ENCODE peak calls at places on chromosomes 7 and 10, in seven cellular contexts. F is HepG2, H is GM12878, C is HCT116, R is SK-N-SH, P is K562, S is H1. N is an unnamed sample.

GRCh38 chr7:115679976-115680375 is 350.6 kb downstream of the TFEC start:
- DNase-seq in F (peak), H (peak), C (peak), R (peak), P (peak), S (no peak), N (no peak)

GRCh38 chr7:4828720-4829383 is 33.0 kb downstream of the PAPOLB start:
- DNase-seq in F (no peak), H (no peak), C (no peak), R (no peak), P (no peak), S (no peak), N (no peak)

GRCh38 chr10:58775960-58776574 is 263.4 kb downstream of the BICC1 start:
- DNase-seq in F (no peak), H (no peak), C (no peak), R (no peak), P (no peak), S (no peak), N (no peak)

GRCh38 chr7:134515569-134516468 is 11.5 kb upstream of the AKR1B10 start:
- DNase-seq in F (no peak), H (no peak), C (peak), R (no peak), P (no peak), S (peak), N (no peak)

GRCh38 chr7:82559203-82559805 is 115.7 kb upstream of the CACNA2D1 start:
- DNase-seq in F (no peak), H (no peak), C (no peak), R (peak), P (no peak), S (no peak), N (no peak)

GRCh38 chr7:104482362-104483042 is 154.1 kb downstream of the LHFPL3 start:
- DNase-seq in F (no peak), H (no peak), C (no peak), R (no peak), P (no peak), S (no peak), N (no peak)

GRCh38 chr7:38374507-38374906 is 101.1 kb upstream of the TARP start:
- DNase-seq in F (peak), H (no peak), C (no peak), R (peak), P (peak), S (peak), N (no peak)

GRCh38 chr10:26881600-26882331 is 21.0 kb upstream of the ABI1 start:
- DNase-seq in F (peak), H (no peak), C (peak), R (peak), P (peak), S (no peak), N (no peak)

GRCh38 chr7:127588697-127589482 is 679 bp downstream of the ARF5 start:
- DNase-seq in F (peak), H (no peak), C (peak), R (peak), P (peak), S (peak), N (peak)

GRCh38 chr7:102432476-102433318 is 678 bp upstream of the ORAI2 start:
- DNase-seq in F (no peak), H (no peak), C (no peak), R (no peak), P (no peak), S (no peak), N (no peak)

GRCh38 chr10:104766341-104766740 is 125.3 kb downstream of the SORCS3 start:
- DNase-seq in F (no peak), H (no peak), C (peak), R (no peak), P (no peak), S (no peak), N (no peak)

GRCh38 chr7:111527545-111527944 is 34.7 kb downstream of the IMMP2L start:
- DNase-seq in F (no peak), H (peak), C (no peak), R (no peak), P (peak), S (no peak), N (no peak)

GRCh38 chr7:69219381-69219780 is 378.9 kb upstream of the AUTS2 start:
- DNase-seq in F (no peak), H (no peak), C (no peak), R (no peak), P (no peak), S (no peak), N (no peak)

GRCh38 chr7:131424219-131424822 is 96.6 kb downstream of the MKLN1 start:
- DNase-seq in F (peak), H (peak), C (peak), R (peak), P (peak), S (no peak), N (no peak)

GRCh38 chr7:36686499-36686898 is 37.8 kb downstream of the AOAH start:
- DNase-seq in F (no peak), H (no peak), C (peak), R (no peak), P (no peak), S (no peak), N (no peak)

GRCh38 chr7:151699920-151700319 is 177.0 kb downstream of the PRKAG2 start:
- DNase-seq in F (no peak), H (no peak), C (no peak), R (no peak), P (no peak), S (no peak), N (no peak)

GRCh38 chr7:95469850-95470249 is 15.9 kb upstream of the ASB4 start:
- DNase-seq in F (peak), H (no peak), C (no peak), R (peak), P (no peak), S (no peak), N (no peak)

GRCh38 chr7:19754521-19755116 is 18.8 kb downstream of the TMEM196 start:
- DNase-seq in F (peak), H (peak), C (peak), R (peak), P (peak), S (no peak), N (peak)

GRCh38 chr7:22438994-22439393 is 61.0 kb downstream of the STEAP1B start:
- DNase-seq in F (no peak), H (no peak), C (no peak), R (no peak), P (no peak), S (no peak), N (no peak)

GRCh38 chr10:14358886-14359573 is 28.3 kb upstream of the FRMD4A start:
- DNase-seq in F (no peak), H (no peak), C (no peak), R (no peak), P (no peak), S (no peak), N (no peak)

GRCh38 chr7:138979988-138980574 is 1.1 kb downstream of the KIAA1549 start:
- DNase-seq in F (no peak), H (no peak), C (no peak), R (peak), P (no peak), S (no peak), N (no peak)

GRCh38 chr7:76512941-76513816 is 2.8 kb downstream of the UPK3B start:
- DNase-seq in F (peak), H (no peak), C (peak), R (peak), P (peak), S (peak), N (no peak)

GRCh38 chr10:130137659-130138478 is 1.7 kb downstream of the GLRX3 start:
- DNase-seq in F (no peak), H (no peak), C (no peak), R (no peak), P (no peak), S (no peak), N (no peak)

GRCh38 chr10:103605359-103606156 is 112.1 kb downstream of the NEURL1 start:
- DNase-seq in F (peak), H (no peak), C (peak), R (peak), P (peak), S (peak), N (peak)

GRCh38 chr7:95436407-95436806 is 1.6 kb upstream of the PON2 start:
- DNase-seq in F (no peak), H (no peak), C (no peak), R (no peak), P (no peak), S (no peak), N (no peak)

GRCh38 chr7:691361-692045 is 35.0 kb upstream of the DNAAF5 start:
- DNase-seq in F (no peak), H (no peak), C (no peak), R (no peak), P (no peak), S (no peak), N (no peak)

GRCh38 chr7:114663502-114663901 is 248.9 kb downstream of the FOXP2 start:
- DNase-seq in F (peak), H (peak), C (peak), R (no peak), P (no peak), S (no peak), N (peak)

GRCh38 chr7:14767716-14768425 is 134.7 kb downstream of the DGKB start:
- DNase-seq in F (no peak), H (no peak), C (no peak), R (no peak), P (no peak), S (no peak), N (no peak)

GRCh38 chr10:27240212-27240890 is at the start of gene ACBD5:
- DNase-seq in F (peak), H (peak), C (no peak), R (peak), P (peak), S (peak), N (peak)

GRCh38 chr10:17808971-17809841 is at the start of gene MRC1:
- DNase-seq in F (no peak), H (no peak), C (no peak), R (no peak), P (no peak), S (no peak), N (no peak)

GRCh38 chr7:964401-965231 is 10.1 kb upstream of the ADAP1 start:
- DNase-seq in F (peak), H (no peak), C (no peak), R (peak), P (peak), S (no peak), N (no peak)

GRCh38 chr7:122092964-122093797 is 50.9 kb downstream of the AASS start:
- DNase-seq in F (peak), H (peak), C (peak), R (peak), P (peak), S (peak), N (peak)

GRCh38 chr7:99839560-99840011 is 11.8 kb downstream of the CYP3A43 start:
- DNase-seq in F (no peak), H (no peak), C (no peak), R (no peak), P (no peak), S (peak), N (peak)

GRCh38 chr7:102914585-102914984 is 1.8 kb downstream of the LRRC17 start:
- DNase-seq in F (no peak), H (no peak), C (no peak), R (no peak), P (no peak), S (no peak), N (no peak)

GRCh38 chr7:106618480-106618879 is 42.5 kb downstream of the CCDC71L start:
- DNase-seq in F (no peak), H (no peak), C (no peak), R (no peak), P (peak), S (no peak), N (no peak)
- TF ChIP-seq JUND in F (no peak), H (no peak), C (no peak), R (peak), P (no peak), S (no peak), N (no peak)

GRCh38 chr7:74575811-74576210 is 81.7 kb upstream of the GTF2I start:
- DNase-seq in F (no peak), H (no peak), C (no peak), R (no peak), P (no peak), S (no peak), N (no peak)
- TF ChIP-seq JUND in F (no peak), H (no peak), C (no peak), R (no peak), P (no peak), S (no peak), N (no peak)

GRCh38 chr10:71068811-71069411 is 143.5 kb upstream of the UNC5B start:
- DNase-seq in F (no peak), H (no peak), C (no peak), R (peak), P (no peak), S (no peak), N (no peak)
- TF ChIP-seq JUND in F (no peak), H (no peak), C (no peak), R (no peak), P (no peak), S (no peak), N (no peak)

GRCh38 chr10:71735709-71736569 is 16.4 kb upstream of the C10orf105 start:
- DNase-seq in F (no peak), H (no peak), C (no peak), R (no peak), P (no peak), S (no peak), N (peak)

GRCh38 chr10:71734797-71735196 is 15.2 kb upstream of the C10orf105 start:
- DNase-seq in F (no peak), H (no peak), C (no peak), R (no peak), P (no peak), S (no peak), N (no peak)

GRCh38 chr10:71728218-71728737 is 8.7 kb upstream of the C10orf105 start:
- DNase-seq in F (no peak), H (peak), C (no peak), R (peak), P (no peak), S (no peak), N (no peak)

GRCh38 chr10:71729023-71729649 is 9.6 kb upstream of the C10orf105 start:
- DNase-seq in F (peak), H (no peak), C (no peak), R (peak), P (peak), S (no peak), N (no peak)

DNA sequence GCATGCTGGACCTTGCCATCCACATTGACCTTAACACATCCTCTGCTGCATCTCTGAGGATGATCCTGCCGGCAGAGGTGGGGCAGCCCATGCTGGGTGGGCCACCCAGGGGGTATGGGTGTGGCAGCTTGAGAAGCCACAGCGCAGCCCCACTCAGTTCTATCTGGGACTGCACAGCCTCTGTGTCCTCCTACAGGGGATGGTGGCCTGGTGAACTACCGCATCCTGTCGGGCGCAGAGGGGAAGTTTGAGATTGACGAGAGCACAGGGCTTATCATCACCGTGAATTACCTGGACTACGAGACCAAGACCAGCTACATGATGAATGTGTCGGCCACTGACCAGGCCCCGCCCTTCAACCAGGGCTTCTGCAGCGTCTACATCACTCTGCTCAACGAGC is 12.2 kb upstream of the C10orf105 start:
- DNase-seq in F (no peak), H (no peak), C (no peak), R (no peak), P (no peak), S (no peak), N (no peak)
- TF ChIP-seq JUND in F (no peak), H (no peak), C (no peak), R (no peak), P (no peak), S (no peak), N (no peak)

DNA sequence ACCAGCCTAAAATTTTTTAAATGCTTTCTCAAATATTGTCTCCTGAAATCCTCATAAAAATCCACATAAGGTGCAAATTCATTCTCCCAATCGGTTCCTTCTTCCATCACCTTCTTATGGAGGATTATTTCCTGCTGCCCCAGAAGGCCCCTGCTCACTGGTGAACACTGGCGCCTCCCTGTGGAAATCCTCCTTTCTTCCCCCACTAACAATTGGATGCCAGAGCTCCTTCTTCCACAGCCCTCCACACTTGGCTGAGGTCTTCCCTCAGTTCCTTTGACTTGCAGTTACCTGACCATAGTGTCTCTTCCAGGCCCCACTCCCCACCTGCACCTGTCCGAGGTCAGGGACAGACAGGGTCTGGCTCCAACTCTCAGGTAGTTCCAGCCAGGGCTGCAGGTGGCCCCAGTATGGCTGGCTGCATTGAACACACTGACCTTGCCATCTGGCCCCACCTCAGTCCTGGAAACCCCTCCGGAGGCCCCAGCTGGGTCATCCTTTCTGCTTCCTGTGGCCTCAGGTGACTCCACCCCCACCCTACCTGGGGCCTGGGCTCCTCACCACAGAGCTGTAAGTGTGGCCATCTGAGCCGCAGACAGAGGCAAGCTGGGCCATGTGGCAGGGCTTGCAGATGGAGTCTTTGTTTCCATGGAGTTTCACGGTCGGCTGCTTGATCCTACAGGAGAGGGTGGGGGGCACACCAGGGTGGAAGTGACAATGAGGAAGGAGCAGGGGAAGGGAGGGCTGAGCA is 18.4 kb downstream of the SPOCK2 start:
- DNase-seq in F (no peak), H (no peak), C (no peak), R (no peak), P (peak), S (peak), N (no peak)
- TF ChIP-seq JUND in F (no peak), H (no peak), C (no peak), R (no peak), P (no peak), S (no peak), N (no peak)

GRCh38 chr7:70776627-70777101 is 355.3 kb upstream of the GALNT17 start:
- DNase-seq in F (no peak), H (peak), C (no peak), R (no peak), P (no peak), S (no peak), N (no peak)
- TF ChIP-seq JUND in F (no peak), H (no peak), C (no peak), R (no peak), P (no peak), S (no peak), N (no peak)

DNA sequence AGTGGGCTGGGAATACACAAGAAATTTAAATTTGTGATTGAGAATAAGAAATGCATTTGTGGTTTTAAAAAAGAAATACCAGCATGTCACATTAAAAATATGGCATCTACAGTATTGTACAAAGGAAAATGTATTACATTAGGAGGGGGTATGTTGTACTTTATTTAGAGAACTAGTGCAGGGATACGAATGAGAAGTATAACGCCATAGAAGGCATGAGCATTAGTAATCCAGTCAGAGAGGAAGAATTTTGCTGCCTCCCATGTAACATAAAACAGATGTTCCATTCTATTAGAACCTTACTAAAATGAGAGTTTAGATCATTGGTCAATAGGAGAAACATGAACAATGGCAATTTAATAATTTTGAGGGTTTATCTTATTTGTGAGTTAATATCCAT is 182.2 kb downstream of the ADK start:
- DNase-seq in F (no peak), H (no peak), C (no peak), R (peak), P (no peak), S (no peak), N (no peak)
- TF ChIP-seq JUND in F (no peak), H (no peak), C (no peak), R (peak), P (no peak), S (no peak), N (no peak)